ENCODE peak calls at places on chromosomes 6 and 20, in four cellular contexts. V is AG10803, D is PC-3, Y is non-pigmented ciliary epithelial cell. U is an unnamed sample.

GRCh38 chr6:14283600-14284235 is 166.1 kb downstream of the CD83 start:
- DNase-seq in Y (no peak), D (no peak), V (no peak), U (no peak)

GRCh38 chr6:322940-323729 is 30.8 kb downstream of the DUSP22 start:
- DNase-seq in Y (no peak), D (no peak), V (no peak), U (no peak)

GRCh38 chr6:34046617-34047016 is 99.3 kb downstream of the GRM4 start:
- DNase-seq in D (no peak), V (no peak), Y (no peak), U (no peak)

GRCh38 chr20:10132391-10132790 is 86.2 kb upstream of the SNAP25 start:
- DNase-seq in Y (no peak), D (no peak), V (no peak), U (no peak)

GRCh38 chr20:34566978-34567884 is 8.7 kb downstream of the MAP1LC3A start:
- DNase-seq in D (no peak), V (no peak), Y (no peak), U (no peak)

GRCh38 chr6:157592566-157592965 is 211.6 kb downstream of the ZDHHC14 start:
- DNase-seq in V (no peak), D (no peak), Y (no peak), U (no peak)

GRCh38 chr6:108874470-108875160 is 26.4 kb downstream of the ARMC2 start:
- DNase-seq in D (no peak), V (peak), Y (no peak), U (no peak)

GRCh38 chr6:106620931-106621672 is 8.2 kb downstream of the RTN4IP1 start:
- DNase-seq in Y (peak), D (no peak), V (no peak), U (no peak)

GRCh38 chr6:141359953-141360352 is 772.8 kb upstream of the GJE1 start:
- DNase-seq in Y (peak), D (no peak), V (peak), U (peak)

GRCh38 chr6:28269492-28269891 is 2.5 kb downstream of the ZSCAN26 start:
- DNase-seq in Y (peak), D (peak), V (peak), U (no peak)

GRCh38 chr6:21134401-21134800 is 459.1 kb upstream of the SOX4 start:
- DNase-seq in D (no peak), V (peak), Y (no peak), U (no peak)

GRCh38 chr6:40755749-40756452 is 168.7 kb upstream of the LRFN2 start:
- DNase-seq in Y (no peak), V (peak), D (peak), U (no peak)

GRCh38 chr6:149733321-149733720 is 13.0 kb downstream of the NUP43 start:
- DNase-seq in Y (no peak), V (no peak), D (no peak), U (no peak)